ENCODE peak calls at places on chromosomes 12 and 14, in nine cellular contexts. One of them, this sample, is unnamed.
A peak's percentile ranks its signal among the peaks of the same experiment; 100 is the strongest.

GRCh38 chr12:130064999-130065398 is 97.3 kb upstream of the FZD10 start:
- DNase-seq in renal cortical epithelial cell: no peak
- DNase-seq in iris pigment epithelial cell: no peak
- DNase-seq in activated T-helper 1 cell treated with anti-CD3 and anti-CD28 coated beads, Interleukin-12 subunit alpha, Interleukin-12 subunit beta, Interleukin-2, Interleukin-4 antibody, amounts not matched to agents 30 ng/mL and 10 ng/mL and 1 ng/mL, durations not matched to agents 14 hours and 24 hours and 36 hours: no peak
- DNase-seq in foreskin fibroblast: no peak
- DNase-seq in AG09319: no peak
- DNase-seq in left ventricle myocardium inferior: no peak
- DNase-seq in CD8-positive, alpha-beta memory T cell: no peak
- DNase-seq in stromal cell of bone marrow: no peak
- DNase-seq in this sample: no peak

GRCh38 chr12:991350-992278 is 591 bp downstream of the ERC1 start:
- DNase-seq in activated T-helper 1 cell treated with anti-CD3 and anti-CD28 coated beads, Interleukin-12 subunit alpha, Interleukin-12 subunit beta, Interleukin-2, Interleukin-4 antibody, amounts not matched to agents 30 ng/mL and 10 ng/mL and 1 ng/mL, durations not matched to agents 14 hours and 24 hours and 36 hours: no peak
- DNase-seq in stromal cell of bone marrow: no peak
- DNase-seq in left ventricle myocardium inferior: no peak
- DNase-seq in foreskin fibroblast: peak; percentile 4
- DNase-seq in iris pigment epithelial cell: no peak
- DNase-seq in renal cortical epithelial cell: no peak
- DNase-seq in CD8-positive, alpha-beta memory T cell: no peak
- DNase-seq in AG09319: no peak
- DNase-seq in this sample: no peak

GRCh38 chr12:13745100-13745678 is 236.2 kb downstream of the GRIN2B start:
- DNase-seq in left ventricle myocardium inferior: no peak
- DNase-seq in activated T-helper 1 cell treated with anti-CD3 and anti-CD28 coated beads, Interleukin-12 subunit alpha, Interleukin-12 subunit beta, Interleukin-2, Interleukin-4 antibody, amounts not matched to agents 30 ng/mL and 10 ng/mL and 1 ng/mL, durations not matched to agents 14 hours and 24 hours and 36 hours: no peak
- DNase-seq in AG09319: no peak
- DNase-seq in CD8-positive, alpha-beta memory T cell: no peak
- DNase-seq in stromal cell of bone marrow: no peak
- DNase-seq in foreskin fibroblast: no peak
- DNase-seq in iris pigment epithelial cell: no peak
- DNase-seq in renal cortical epithelial cell: no peak
- DNase-seq in this sample: no peak

GRCh38 chr14:63781686-63782085 is 53.8 kb upstream of the SGPP1 start:
- DNase-seq in left ventricle myocardium inferior: no peak
- DNase-seq in foreskin fibroblast: no peak
- DNase-seq in AG09319: no peak
- DNase-seq in CD8-positive, alpha-beta memory T cell: no peak
- DNase-seq in iris pigment epithelial cell: peak; percentile 16
- DNase-seq in stromal cell of bone marrow: no peak
- DNase-seq in activated T-helper 1 cell treated with anti-CD3 and anti-CD28 coated beads, Interleukin-12 subunit alpha, Interleukin-12 subunit beta, Interleukin-2, Interleukin-4 antibody, amounts not matched to agents 30 ng/mL and 10 ng/mL and 1 ng/mL, durations not matched to agents 14 hours and 24 hours and 36 hours: no peak
- DNase-seq in renal cortical epithelial cell: peak; percentile 71
- DNase-seq in this sample: no peak

GRCh38 chr14:99073401-99073800 is 198.6 kb downstream of the BCL11B start:
- DNase-seq in CD8-positive, alpha-beta memory T cell: no peak
- DNase-seq in iris pigment epithelial cell: no peak
- DNase-seq in foreskin fibroblast: no peak
- DNase-seq in AG09319: no peak
- DNase-seq in renal cortical epithelial cell: no peak
- DNase-seq in left ventricle myocardium inferior: no peak
- DNase-seq in activated T-helper 1 cell treated with anti-CD3 and anti-CD28 coated beads, Interleukin-12 subunit alpha, Interleukin-12 subunit beta, Interleukin-2, Interleukin-4 antibody, amounts not matched to agents 30 ng/mL and 10 ng/mL and 1 ng/mL, durations not matched to agents 14 hours and 24 hours and 36 hours: no peak
- DNase-seq in stromal cell of bone marrow: no peak
- DNase-seq in this sample: no peak

GRCh38 chr12:132190012-132190755 is 45.9 kb downstream of the NOC4L start:
- DNase-seq in foreskin fibroblast: no peak
- DNase-seq in activated T-helper 1 cell treated with anti-CD3 and anti-CD28 coated beads, Interleukin-12 subunit alpha, Interleukin-12 subunit beta, Interleukin-2, Interleukin-4 antibody, amounts not matched to agents 30 ng/mL and 10 ng/mL and 1 ng/mL, durations not matched to agents 14 hours and 24 hours and 36 hours: no peak
- DNase-seq in AG09319: no peak
- DNase-seq in stromal cell of bone marrow: no peak
- DNase-seq in left ventricle myocardium inferior: no peak
- DNase-seq in iris pigment epithelial cell: no peak
- DNase-seq in CD8-positive, alpha-beta memory T cell: no peak
- DNase-seq in renal cortical epithelial cell: no peak
- DNase-seq in this sample: no peak

GRCh38 chr12:40691913-40692616 is at the start of gene CNTN1:
- DNase-seq in foreskin fibroblast: peak; percentile 13
- DNase-seq in AG09319: peak; percentile 16
- DNase-seq in renal cortical epithelial cell: peak; percentile 44
- DNase-seq in iris pigment epithelial cell: peak; percentile 16
- DNase-seq in CD8-positive, alpha-beta memory T cell: no peak
- DNase-seq in left ventricle myocardium inferior: peak; percentile 13
- DNase-seq in activated T-helper 1 cell treated with anti-CD3 and anti-CD28 coated beads, Interleukin-12 subunit alpha, Interleukin-12 subunit beta, Interleukin-2, Interleukin-4 antibody, amounts not matched to agents 30 ng/mL and 10 ng/mL and 1 ng/mL, durations not matched to agents 14 hours and 24 hours and 36 hours: no peak
- DNase-seq in stromal cell of bone marrow: no peak
- DNase-seq in this sample: no peak

GRCh38 chr14:42140831-42141279 is 534.2 kb downstream of the LRFN5 start:
- DNase-seq in renal cortical epithelial cell: peak; percentile 36
- DNase-seq in CD8-positive, alpha-beta memory T cell: no peak
- DNase-seq in iris pigment epithelial cell: peak; percentile 43
- DNase-seq in stromal cell of bone marrow: peak; percentile 67
- DNase-seq in activated T-helper 1 cell treated with anti-CD3 and anti-CD28 coated beads, Interleukin-12 subunit alpha, Interleukin-12 subunit beta, Interleukin-2, Interleukin-4 antibody, amounts not matched to agents 30 ng/mL and 10 ng/mL and 1 ng/mL, durations not matched to agents 14 hours and 24 hours and 36 hours: no peak
- DNase-seq in left ventricle myocardium inferior: no peak
- DNase-seq in foreskin fibroblast: peak; percentile 77
- DNase-seq in AG09319: peak; percentile 5
- DNase-seq in this sample: peak; percentile 54

GRCh38 chr14:68412505-68413496 is 380.1 kb downstream of the ZFP36L1 start:
- DNase-seq in AG09319: no peak
- DNase-seq in renal cortical epithelial cell: peak; percentile 64
- DNase-seq in iris pigment epithelial cell: no peak
- DNase-seq in activated T-helper 1 cell treated with anti-CD3 and anti-CD28 coated beads, Interleukin-12 subunit alpha, Interleukin-12 subunit beta, Interleukin-2, Interleukin-4 antibody, amounts not matched to agents 30 ng/mL and 10 ng/mL and 1 ng/mL, durations not matched to agents 14 hours and 24 hours and 36 hours: no peak
- DNase-seq in left ventricle myocardium inferior: no peak
- DNase-seq in stromal cell of bone marrow: no peak
- DNase-seq in foreskin fibroblast: no peak
- DNase-seq in CD8-positive, alpha-beta memory T cell: no peak
- DNase-seq in this sample: no peak

GRCh38 chr14:61466249-61466904 is 145.0 kb downstream of the PRKCH start:
- DNase-seq in iris pigment epithelial cell: peak; percentile 99
- DNase-seq in foreskin fibroblast: peak; percentile 99
- DNase-seq in AG09319: no peak
- DNase-seq in activated T-helper 1 cell treated with anti-CD3 and anti-CD28 coated beads, Interleukin-12 subunit alpha, Interleukin-12 subunit beta, Interleukin-2, Interleukin-4 antibody, amounts not matched to agents 30 ng/mL and 10 ng/mL and 1 ng/mL, durations not matched to agents 14 hours and 24 hours and 36 hours: no peak
- DNase-seq in CD8-positive, alpha-beta memory T cell: no peak
- DNase-seq in left ventricle myocardium inferior: peak; percentile 84
- DNase-seq in stromal cell of bone marrow: peak; percentile 88
- DNase-seq in renal cortical epithelial cell: peak; percentile 96
- DNase-seq in this sample: peak; percentile 86

GRCh38 chr14:39726563-39726962 is 294.3 kb upstream of the FBXO33 start:
- DNase-seq in CD8-positive, alpha-beta memory T cell: no peak
- DNase-seq in renal cortical epithelial cell: no peak
- DNase-seq in stromal cell of bone marrow: no peak
- DNase-seq in AG09319: no peak
- DNase-seq in activated T-helper 1 cell treated with anti-CD3 and anti-CD28 coated beads, Interleukin-12 subunit alpha, Interleukin-12 subunit beta, Interleukin-2, Interleukin-4 antibody, amounts not matched to agents 30 ng/mL and 10 ng/mL and 1 ng/mL, durations not matched to agents 14 hours and 24 hours and 36 hours: no peak
- DNase-seq in iris pigment epithelial cell: no peak
- DNase-seq in foreskin fibroblast: no peak
- DNase-seq in left ventricle myocardium inferior: no peak
- DNase-seq in this sample: no peak

GRCh38 chr12:54959291-54960018 is 25.1 kb downstream of the TESPA1 start:
- DNase-seq in AG09319: no peak
- DNase-seq in CD8-positive, alpha-beta memory T cell: no peak
- DNase-seq in stromal cell of bone marrow: no peak
- DNase-seq in renal cortical epithelial cell: no peak
- DNase-seq in foreskin fibroblast: no peak
- DNase-seq in left ventricle myocardium inferior: no peak
- DNase-seq in activated T-helper 1 cell treated with anti-CD3 and anti-CD28 coated beads, Interleukin-12 subunit alpha, Interleukin-12 subunit beta, Interleukin-2, Interleukin-4 antibody, amounts not matched to agents 30 ng/mL and 10 ng/mL and 1 ng/mL, durations not matched to agents 14 hours and 24 hours and 36 hours: no peak
- DNase-seq in iris pigment epithelial cell: no peak
- DNase-seq in this sample: no peak

GRCh38 chr12:13864081-13864673 is 117.2 kb downstream of the GRIN2B start:
- DNase-seq in foreskin fibroblast: peak; percentile 2
- DNase-seq in iris pigment epithelial cell: peak; percentile 61
- DNase-seq in renal cortical epithelial cell: peak; percentile 77
- DNase-seq in stromal cell of bone marrow: peak; percentile 38
- DNase-seq in activated T-helper 1 cell treated with anti-CD3 and anti-CD28 coated beads, Interleukin-12 subunit alpha, Interleukin-12 subunit beta, Interleukin-2, Interleukin-4 antibody, amounts not matched to agents 30 ng/mL and 10 ng/mL and 1 ng/mL, durations not matched to agents 14 hours and 24 hours and 36 hours: peak; percentile 11
- DNase-seq in CD8-positive, alpha-beta memory T cell: no peak
- DNase-seq in left ventricle myocardium inferior: peak; percentile 74
- DNase-seq in AG09319: peak; percentile 12
- DNase-seq in this sample: peak; percentile 10

GRCh38 chr14:100025111-100025510 is 40.1 kb upstream of the EVL start:
- DNase-seq in foreskin fibroblast: no peak
- DNase-seq in stromal cell of bone marrow: no peak
- DNase-seq in iris pigment epithelial cell: peak; percentile 56
- DNase-seq in AG09319: no peak
- DNase-seq in renal cortical epithelial cell: peak; percentile 53
- DNase-seq in CD8-positive, alpha-beta memory T cell: no peak
- DNase-seq in left ventricle myocardium inferior: no peak
- DNase-seq in activated T-helper 1 cell treated with anti-CD3 and anti-CD28 coated beads, Interleukin-12 subunit alpha, Interleukin-12 subunit beta, Interleukin-2, Interleukin-4 antibody, amounts not matched to agents 30 ng/mL and 10 ng/mL and 1 ng/mL, durations not matched to agents 14 hours and 24 hours and 36 hours: no peak
- DNase-seq in this sample: no peak

GRCh38 chr14:61462566-61463195 is 141.3 kb downstream of the PRKCH start:
- DNase-seq in AG09319: peak; percentile 19
- DNase-seq in foreskin fibroblast: peak; percentile 90
- DNase-seq in left ventricle myocardium inferior: no peak
- DNase-seq in activated T-helper 1 cell treated with anti-CD3 and anti-CD28 coated beads, Interleukin-12 subunit alpha, Interleukin-12 subunit beta, Interleukin-2, Interleukin-4 antibody, amounts not matched to agents 30 ng/mL and 10 ng/mL and 1 ng/mL, durations not matched to agents 14 hours and 24 hours and 36 hours: no peak
- DNase-seq in renal cortical epithelial cell: no peak
- DNase-seq in CD8-positive, alpha-beta memory T cell: no peak
- DNase-seq in stromal cell of bone marrow: no peak
- DNase-seq in iris pigment epithelial cell: peak; percentile 94
- DNase-seq in this sample: no peak

This sample was measured in AG09309.